ENCODE peak calls at places on chromosome 22, in four cellular contexts. X is GM20000; Z is H54; S is activated CD4-positive, alpha-beta T cell treated with anti-CD3 and anti-CD28 coated beads for 24 hours. J is an unnamed sample.

GRCh38 chr22:32754413-32755041 is 47.0 kb upstream of the TIMP3 start:
- DNase-seq in Z (peak; percentile 23), S (no peak), X (no peak), J (no peak)

GRCh38 chr22:48754611-48755331 is 1072.9 kb downstream of the BRD1 start:
- DNase-seq in X (no peak), Z (no peak), S (no peak), J (no peak)

GRCh38 chr22:37796079-37796478 is 11.7 kb upstream of the GCAT start:
- DNase-seq in S (no peak), X (no peak), Z (no peak), J (no peak)

GRCh38 chr22:50531546-50532352 is 1.9 kb upstream of the TYMP start:
- DNase-seq in X (peak; percentile 81), Z (no peak), S (peak; percentile 62), J (no peak)

GRCh38 chr22:23259916-23260644 is 79.8 kb downstream of the BCR start:
- DNase-seq in X (no peak), S (no peak), Z (no peak), J (no peak)

GRCh38 chr22:50246242-50247175 is 1.7 kb upstream of the TUBGCP6 start:
- DNase-seq in Z (no peak), S (no peak), X (no peak), J (no peak)

GRCh38 chr22:21098099-21098671 is 52.4 kb downstream of the LRRC74B start:
- DNase-seq in Z (no peak), S (no peak), X (no peak), J (no peak)

GRCh38 chr22:29700206-29700948 is 19.4 kb upstream of the CABP7 start:
- DNase-seq in X (no peak), Z (no peak), S (no peak), J (no peak)

GRCh38 chr22:33271390-33272161 is 213.4 kb upstream of the SYN3 start:
- DNase-seq in S (no peak), X (peak; percentile 56), Z (no peak), J (no peak)

GRCh38 chr22:44811141-44811540 is 58.8 kb downstream of the ARHGAP8 start:
- DNase-seq in X (no peak), S (no peak), Z (no peak), J (no peak)

GRCh38 chr22:45450931-45451651 is 37.6 kb downstream of the RIBC2 start:
- DNase-seq in S (no peak), Z (no peak), X (no peak), J (no peak)

GRCh38 chr22:20751185-20751851 is 22.6 kb upstream of the SERPIND1 start:
- DNase-seq in X (no peak), Z (no peak), S (no peak), J (no peak)

GRCh38 chr22:44039566-44040171 is 15.6 kb downstream of the PARVB start:
- DNase-seq in S (no peak), Z (no peak), X (no peak), J (no peak)

GRCh38 chr22:27252282-27253049 is 549.1 kb downstream of the MN1 start:
- DNase-seq in S (no peak), X (no peak), Z (peak; percentile 51), J (no peak)

GRCh38 chr22:45554040-45554406 is 51.3 kb downstream of the FBLN1 start:
- DNase-seq in Z (no peak), S (no peak), X (no peak), J (no peak)

GRCh38 chr22:42939451-42939881 is 75.5 kb downstream of the PACSIN2 start:
- DNase-seq in Z (no peak), X (no peak), S (no peak), J (no peak)

GRCh38 chr22:39631857-39632256 is 61.3 kb downstream of the CACNA1I start:
- DNase-seq in X (no peak), Z (no peak), S (no peak), J (no peak)

GRCh38 chr22:24497879-24498278 is 2.7 kb downstream of the UPB1 start:
- DNase-seq in Z (no peak), S (no peak), X (no peak), J (no peak)

GRCh38 chr22:50311606-50312351 is 4.3 kb upstream of the PLXNB2 start:
- DNase-seq in X (no peak), S (no peak), Z (no peak), J (no peak)

GRCh38 chr22:31446767-31447166 is 42.9 kb downstream of the EIF4ENIF1 start:
- DNase-seq in X (no peak), Z (no peak), S (no peak), J (no peak)

GRCh38 chr22:18980829-18981228 is 44.7 kb upstream of the PRODH start:
- DNase-seq in X (no peak), Z (no peak), S (no peak), J (no peak)

GRCh38 chr22:42145175-42145574 is 14.6 kb upstream of the CYP2D6 start:
- DNase-seq in X (no peak), Z (no peak), S (no peak), J (no peak)

GRCh38 chr22:43388420-43388851 is 23.4 kb upstream of the MPPED1 start:
- DNase-seq in S (peak; percentile 75), X (peak; percentile 84), Z (peak; percentile 66), J (peak; percentile 70)

GRCh38 chr22:19756288-19757128 is 4.1 kb upstream of the TBX1 start:
- DNase-seq in S (peak; percentile 49), X (peak; percentile 90), Z (no peak), J (no peak)

GRCh38 chr22:34878996-34879395 is 187.0 kb upstream of the ISX start:
- DNase-seq in Z (no peak), X (no peak), S (no peak), J (no peak)

GRCh38 chr22:43094551-43094950 is 5.4 kb upstream of the TTLL1 start:
- DNase-seq in S (no peak), Z (no peak), X (no peak), J (no peak)

GRCh38 chr22:24207264-24208011 is 26.2 kb downstream of the SUSD2 start:
- DNase-seq in Z (no peak), X (no peak), S (no peak), J (no peak)

GRCh38 chr22:37163618-37164534 is 14.2 kb upstream of the IL2RB start:
- DNase-seq in S (peak; percentile 65), Z (no peak), X (peak; percentile 71), J (no peak)

GRCh38 chr22:46604306-46604690 is 15.9 kb upstream of the GRAMD4 start:
- DNase-seq in X (peak; percentile 63), Z (no peak), S (peak; percentile 56), J (no peak)

GRCh38 chr22:48205790-48206189 is 1443.3 kb downstream of the TBC1D22A start:
- DNase-seq in Z (no peak), S (no peak), X (no peak), J (no peak)

GRCh38 chr22:43642807-43643206 is 169.3 kb downstream of the EFCAB6 start:
- DNase-seq in Z (no peak), S (no peak), X (no peak), J (no peak)

GRCh38 chr22:50305658-50306566 is 1.5 kb downstream of the PLXNB2 start:
- DNase-seq in S (no peak), Z (peak; percentile 97), X (peak; percentile 80), J (peak; percentile 52)

J was measured in anterior cingulate cortex.